ENCODE peak calls at places on chromosomes 2 and 18, in ten cellular contexts. H, L, I, V, K, O, Z, J, X and A are unnamed samples.

GRCh38 chr18:10822457-10822856 is 296.6 kb downstream of the NAPG start:
- DNase-seq in H (peak; percentile 32), L (no peak), I (no peak), V (no peak), K (no peak), O (no peak), Z (peak; percentile 51), J (no peak), X (peak; percentile 17), A (peak; percentile 12)

GRCh38 chr18:11880586-11881304 is 27.4 kb downstream of the MPPE1 start:
- DNase-seq in H (no peak), L (no peak), I (no peak), V (no peak), K (no peak), O (no peak), Z (no peak), J (no peak), X (no peak), A (no peak)

GRCh38 chr2:64143154-64144056 is 815 bp downstream of the PELI1 start:
- DNase-seq in H (peak; percentile 52), L (peak; percentile 26), I (peak; percentile 28), V (no peak), K (peak; percentile 11), O (no peak), Z (peak; percentile 43), J (no peak), X (peak; percentile 18), A (peak; percentile 45)

GRCh38 chr2:227308784-227309183 is 16.3 kb upstream of the MFF start:
- DNase-seq in H (no peak), L (no peak), I (no peak), V (no peak), K (no peak), O (no peak), Z (no peak), J (no peak), X (no peak), A (no peak)

GRCh38 chr2:137211761-137212160 is 446.4 kb downstream of the THSD7B start:
- DNase-seq in H (no peak), L (no peak), I (no peak), V (no peak), K (no peak), O (no peak), Z (no peak), J (no peak), X (no peak), A (no peak)

GRCh38 chr18:10040287-10041011 is 126.6 kb downstream of the VAPA start:
- DNase-seq in H (no peak), L (no peak), I (no peak), V (no peak), K (no peak), O (no peak), Z (no peak), J (no peak), X (no peak), A (no peak)

GRCh38 chr18:31040982-31041345 is 1.6 kb downstream of the DSC3 start:
- DNase-seq in H (no peak), L (no peak), I (no peak), V (no peak), K (no peak), O (no peak), Z (peak; percentile 53), J (no peak), X (no peak), A (peak; percentile 72)

GRCh38 chr2:162002623-162003200 is 71.3 kb downstream of the DPP4 start:
- DNase-seq in H (no peak), L (no peak), I (no peak), V (no peak), K (no peak), O (no peak), Z (no peak), J (no peak), X (no peak), A (no peak)

GRCh38 chr18:63346031-63346430 is 21.0 kb downstream of the KDSR start:
- DNase-seq in H (no peak), L (no peak), I (no peak), V (no peak), K (no peak), O (no peak), Z (no peak), J (peak; percentile 30), X (no peak), A (no peak)

GRCh38 chr2:199259671-199260070 is 198.1 kb downstream of the SATB2 start:
- DNase-seq in H (no peak), L (no peak), I (no peak), V (no peak), K (no peak), O (no peak), Z (no peak), J (no peak), X (no peak), A (no peak)